ENCODE peak calls at places on chromosomes 4 and X, in nine cellular contexts. Q is NCI-H1092 treated with DMSO at 0.1 percent for 48 hours; Z is fibroblast of the conjunctiva; I is small intestine; N is activated CD8-positive, alpha-beta memory T cell treated with anti-CD3 and anti-CD28 coated beads for 48 hours; J is EL; M is AG08396; U is astrocyte of the spinal cord; Y is NCI-H526 treated with DMSO at 0.1 percent for 48 hours. S is an unnamed sample.

GRCh38 chr4:88097781-88098180 is 60.7 kb downstream of the ABCG2 start:
- DNase-seq in Q (no peak), Z (no peak), I (no peak), N (no peak), J (peak), M (no peak), U (no peak), Y (no peak), S (no peak)

GRCh38 chr4:36348403-36348938 is 67.1 kb downstream of the DTHD1 start:
- DNase-seq in Q (no peak), Z (no peak), I (peak), N (no peak), J (no peak), M (no peak), U (no peak), Y (no peak), S (no peak)

GRCh38 chr4:7872264-7872771 is 67.3 kb downstream of the AFAP1 start:
- DNase-seq in Q (peak), Z (peak), I (no peak), N (no peak), J (peak), M (peak), U (peak), Y (no peak), S (no peak)

GRCh38 chr4:75724867-75725724 is 719 bp downstream of the USO1 start:
- DNase-seq in Q (peak), Z (peak), I (peak), N (peak), J (peak), M (peak), U (peak), Y (peak), S (peak)

GRCh38 chr4:155796031-155796430 is 37.2 kb downstream of the GUCY1B1 start:
- DNase-seq in Q (no peak), Z (no peak), I (peak), N (no peak), J (peak), M (peak), U (peak), Y (no peak), S (no peak)

GRCh38 chr4:121794505-121795192 is 6.5 kb upstream of the EXOSC9 start:
- DNase-seq in Q (no peak), Z (no peak), I (no peak), N (no peak), J (no peak), M (no peak), U (no peak), Y (no peak), S (no peak)

GRCh38 chrX:135421537-135421931 is 210 bp upstream of the SMIM10L2A start:
- DNase-seq in Q (peak), Z (peak), I (peak), N (peak), J (peak), M (peak), U (peak), Y (peak), S (peak)

GRCh38 chr4:158410272-158410671 is 111.4 kb upstream of the RXFP1 start:
- DNase-seq in Q (no peak), Z (peak), I (no peak), N (no peak), J (peak), M (peak), U (no peak), Y (no peak), S (no peak)

GRCh38 chr4:183118141-183118540 is 19.1 kb downstream of the WWC2 start:
- DNase-seq in Q (no peak), Z (no peak), I (no peak), N (no peak), J (peak), M (no peak), U (no peak), Y (no peak), S (no peak)

GRCh38 chr4:48342559-48342878 is 1.2 kb downstream of the SLAIN2 start:
- DNase-seq in Q (no peak), Z (no peak), I (no peak), N (peak), J (no peak), M (no peak), U (no peak), Y (no peak), S (no peak)

GRCh38 chr4:72505314-72505744 is 63.7 kb downstream of the ADAMTS3 start:
- DNase-seq in Q (peak), Z (peak), I (peak), N (no peak), J (peak), M (peak), U (peak), Y (peak), S (peak)

GRCh38 chr4:76188557-76188956 is 25.1 kb downstream of the SCARB2 start:
- DNase-seq in Q (no peak), Z (no peak), I (no peak), N (no peak), J (no peak), M (no peak), U (no peak), Y (no peak), S (peak)

GRCh38 chr4:173152104-173152503 is 16.5 kb upstream of the GALNT7 start:
- DNase-seq in Q (no peak), Z (no peak), I (no peak), N (no peak), J (no peak), M (no peak), U (no peak), Y (no peak), S (no peak)

GRCh38 chr4:139656614-139657486 is 8.8 kb upstream of the MGST2 start:
- DNase-seq in Q (peak), Z (peak), I (peak), N (no peak), J (peak), M (peak), U (peak), Y (peak), S (peak)

GRCh38 chr4:117225441-117225840 is 140.1 kb upstream of the TRAM1L1 start:
- DNase-seq in Q (no peak), Z (no peak), I (no peak), N (no peak), J (no peak), M (no peak), U (no peak), Y (no peak), S (no peak)

GRCh38 chr4:148415500-148415899 is 26.7 kb downstream of the NR3C2 start:
- DNase-seq in Q (no peak), Z (no peak), I (no peak), N (no peak), J (no peak), M (no peak), U (peak), Y (no peak), S (peak)

GRCh38 chr4:40264497-40264896 is 67.7 kb downstream of the RHOH start:
- DNase-seq in Q (no peak), Z (no peak), I (no peak), N (no peak), J (peak), M (no peak), U (peak), Y (no peak), S (no peak)

GRCh38 chr4:23382880-23383279 is 507.0 kb downstream of the PPARGC1A start:
- DNase-seq in Q (no peak), Z (no peak), I (no peak), N (no peak), J (no peak), M (no peak), U (peak), Y (no peak), S (no peak)

GRCh38 chr4:1038948-1039492 is 27.6 kb downstream of the FGFRL1 start:
- DNase-seq in Q (no peak), Z (no peak), I (no peak), N (no peak), J (no peak), M (no peak), U (no peak), Y (no peak), S (no peak)

GRCh38 chrX:116230136-116230886 is 59.8 kb downstream of the AGTR2 start:
- DNase-seq in Q (no peak), Z (no peak), I (peak), N (no peak), J (no peak), M (no peak), U (no peak), Y (no peak), S (no peak)

GRCh38 chr4:26257850-26258249 is 63.0 kb upstream of the RBPJ start:
- DNase-seq in Q (no peak), Z (no peak), I (no peak), N (no peak), J (no peak), M (no peak), U (no peak), Y (no peak), S (no peak)